ENCODE peak calls at places on chromosomes 1 and 21, in four cellular contexts. N is CD8-positive, alpha-beta memory T cell; W is brain microvascular endothelial cell; U is prostate gland. O is an unnamed sample.

GRCh38 chr1:43530483-43531452 is at the start of gene PTPRF:
- DNase-seq in W (no peak), U (peak; percentile 77), N (peak; percentile 16), O (no peak)

GRCh38 chr1:65079941-65080340 is 68.1 kb upstream of the AK4 start:
- DNase-seq in N (no peak), W (peak; percentile 55), U (no peak), O (peak; percentile 41)

GRCh38 chr1:70438529-70438928 is 27.5 kb downstream of the CTH start:
- DNase-seq in W (no peak), N (no peak), U (no peak), O (no peak)

GRCh38 chr1:209416009-209416408 is 167.5 kb upstream of the CAMK1G start:
- DNase-seq in N (no peak), U (peak; percentile 89), W (no peak), O (peak; percentile 33)

GRCh38 chr1:67761730-67762129 is 71.5 kb downstream of the GNG12 start:
- DNase-seq in U (no peak), N (no peak), W (no peak), O (no peak)

GRCh38 chr1:95013948-95014574 is 58.7 kb downstream of the ALG14 start:
- DNase-seq in U (no peak), N (no peak), W (no peak), O (no peak)

GRCh38 chr1:245855846-245856730 is 651.0 kb downstream of the SMYD3 start:
- DNase-seq in W (no peak), N (no peak), U (no peak), O (no peak)

GRCh38 chr1:21001042-21001441 is 175.7 kb downstream of the EIF4G3 start:
- DNase-seq in U (no peak), W (no peak), N (no peak), O (no peak)

GRCh38 chr1:6692956-6693355 is 8.7 kb downstream of the DNAJC11 start:
- DNase-seq in N (no peak), U (no peak), W (no peak), O (no peak)

GRCh38 chr1:244065063-244065788 is 14.1 kb downstream of the ZBTB18 start:
- DNase-seq in U (no peak), N (no peak), W (no peak), O (no peak)

GRCh38 chr1:18021242-18021641 is 86.4 kb upstream of the IGSF21 start:
- DNase-seq in N (no peak), W (no peak), U (no peak), O (no peak)

GRCh38 chr1:228472655-228473054 is 14.5 kb upstream of the RNF187 start:
- DNase-seq in U (no peak), W (peak; percentile 31), N (no peak), O (peak; percentile 52)

GRCh38 chr1:201153474-201154388 is 543 bp downstream of the TMEM9 start:
- DNase-seq in N (no peak), U (no peak), W (no peak), O (no peak)

GRCh38 chr1:30976143-30976542 is 67.6 kb upstream of the SDC3 start:
- DNase-seq in N (no peak), W (no peak), U (no peak), O (peak; percentile 25)

GRCh38 chr1:119008483-119009299 is 20.5 kb upstream of the TBX15 start:
- DNase-seq in W (peak; percentile 85), U (no peak), N (no peak), O (peak; percentile 77)

GRCh38 chr1:157400766-157401165 is 151.5 kb downstream of the FCRL5 start:
- DNase-seq in N (no peak), U (no peak), W (no peak), O (no peak)

GRCh38 chr1:227886503-227886961 is 61.2 kb downstream of the WNT9A start:
- DNase-seq in N (no peak), U (peak; percentile 3), W (no peak), O (no peak)

GRCh38 chr1:35449334-35450008 is 107.7 kb downstream of the KIAA0319L start:
- DNase-seq in U (no peak), W (peak; percentile 95), N (no peak), O (peak; percentile 89)

GRCh38 chr1:20555025-20555757 is 2.8 kb downstream of the FAM43B start:
- DNase-seq in W (no peak), N (no peak), U (no peak), O (peak; percentile 16)

GRCh38 chr1:7120863-7121621 is 335.8 kb downstream of the CAMTA1 start:
- DNase-seq in U (no peak), N (no peak), W (no peak), O (peak; percentile 56)

GRCh38 chr1:175129182-175129581 is 61.5 kb downstream of the TNN start:
- DNase-seq in N (no peak), W (no peak), U (no peak), O (no peak)

GRCh38 chr1:168320805-168321577 is 40.3 kb downstream of the TBX19 start:
- DNase-seq in U (no peak), W (peak; percentile 87), N (no peak), O (peak; percentile 87)

GRCh38 chr1:45395582-45395981 is 55.3 kb upstream of the MUTYH start:
- DNase-seq in N (no peak), W (no peak), U (no peak), O (no peak)

GRCh38 chr1:58310881-58311280 is 235.6 kb downstream of the OMA1 start:
- DNase-seq in N (no peak), U (no peak), W (no peak), O (no peak)

GRCh38 chr1:27379564-27380132 is 3.5 kb downstream of the CD164L2 start:
- DNase-seq in N (no peak), U (peak; percentile 52), W (no peak), O (no peak)

GRCh38 chr1:155645024-155645423 is 35.0 kb downstream of the MSTO1 start:
- DNase-seq in W (no peak), U (no peak), N (no peak), O (no peak)

GRCh38 chr1:226125097-226125630 is 61.4 kb downstream of the ACBD3 start:
- DNase-seq in W (peak; percentile 69), U (peak; percentile 88), N (peak; percentile 74), O (peak; percentile 82)

GRCh38 chr1:53582211-53583020 is 123.2 kb downstream of the DMRTB1 start:
- DNase-seq in U (no peak), W (no peak), N (peak; percentile 70), O (no peak)

GRCh38 chr1:20080441-20081330 is 10.7 kb downstream of the PLA2G5 start:
- DNase-seq in U (no peak), W (no peak), N (no peak), O (no peak)

GRCh38 chr1:230643887-230644286 is 1.6 kb downstream of the COG2 start:
- DNase-seq in N (no peak), W (peak; percentile 57), U (no peak), O (peak; percentile 5)
- H3K4me3 ChIP-seq in N (peak overlapping the region; percentile 78), W (no peak overlapping the region), U (no peak overlapping the region), O (no peak overlapping the region)

GRCh38 chr21:43829161-43829560 is 35.9 kb upstream of the AGPAT3 start:
- DNase-seq in W (no peak), N (no peak), U (no peak), O (no peak)

GRCh38 chr21:43825936-43826622 is 36.7 kb downstream of the RRP1 start:
- DNase-seq in N (no peak), W (no peak), U (peak; percentile 41), O (no peak)

GRCh38 chr21:43826623-43826974 is 37.2 kb downstream of the RRP1 start:
- DNase-seq in U (no peak), W (no peak), N (no peak), O (no peak)

GRCh38 chr21:43825610-43825935 is 36.2 kb downstream of the RRP1 start:
- DNase-seq in U (no peak), N (no peak), W (no peak), O (no peak)

DNA sequence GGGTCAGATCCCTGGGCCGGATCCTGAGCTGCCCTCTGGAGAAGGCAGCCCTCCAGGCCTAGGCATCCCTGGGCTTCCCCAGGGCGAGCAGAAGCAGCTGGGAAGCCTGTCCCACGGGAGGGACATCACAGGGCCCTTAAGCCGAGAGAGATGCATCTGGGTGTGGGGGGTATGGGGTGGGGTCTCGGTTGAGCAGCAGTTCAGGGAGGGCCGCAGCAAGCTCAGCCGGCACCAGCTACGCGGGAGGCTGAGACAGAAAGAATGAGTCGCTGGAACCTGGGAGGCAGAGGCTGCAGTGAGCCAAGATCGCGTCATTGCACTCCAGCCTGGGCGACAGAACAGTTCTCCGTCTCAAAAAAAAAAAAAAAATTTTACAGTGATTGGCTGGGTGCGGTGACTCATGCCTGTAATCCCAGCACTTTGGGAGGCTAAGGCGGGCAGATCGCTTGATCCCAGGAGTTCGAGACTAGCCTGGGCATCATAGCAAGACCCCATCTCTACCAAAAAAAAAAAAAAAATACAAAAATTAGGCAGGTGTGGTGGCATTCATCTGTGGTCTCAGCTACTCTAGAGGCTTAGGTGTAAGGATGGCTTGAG is 37.7 kb downstream of the RRP1 start:
- DNase-seq in U (no peak), W (peak; percentile 78), N (no peak), O (peak; percentile 69)
- H3K4me3 ChIP-seq in U (no peak overlapping the region), W (no peak overlapping the region), N (no peak overlapping the region), O (no peak overlapping the region)

GRCh38 chr1:15386128-15386824 is 23.4 kb upstream of the EFHD2 start:
- DNase-seq in U (no peak), W (no peak), N (no peak), O (no peak)

GRCh38 chr1:15385420-15385819 is 24.3 kb upstream of the EFHD2 start:
- DNase-seq in U (no peak), N (no peak), W (no peak), O (no peak)

GRCh38 chr1:15382601-15383518 is 26.8 kb upstream of the EFHD2 start:
- DNase-seq in U (no peak), N (no peak), W (no peak), O (no peak)

GRCh38 chr1:15383810-15384209 is 25.9 kb upstream of the EFHD2 start:
- DNase-seq in N (no peak), U (no peak), W (no peak), O (no peak)

GRCh38 chr1:15384301-15384901 is 25.3 kb upstream of the EFHD2 start:
- DNase-seq in U (no peak), W (no peak), N (no peak), O (peak; percentile 42)
- H3K4me3 ChIP-seq in U (no peak overlapping the region), W (no peak overlapping the region), N (no peak overlapping the region), O (no peak overlapping the region)

GRCh38 chr1:1359316-1359667 is 937 bp upstream of the MXRA8 start:
- DNase-seq in W (peak; percentile 52), U (no peak), N (no peak), O (peak; percentile 83)
- H3K4me3 ChIP-seq in W (peak overlapping the region; percentile 72), U (no peak overlapping the region), N (no peak overlapping the region), O (no peak overlapping the region)

GRCh38 chr1:220013497-220013896 is 32.8 kb downstream of the EPRS1 start:
- DNase-seq in U (no peak), W (no peak), N (no peak), O (peak; percentile 54)
- H3K4me3 ChIP-seq in U (no peak overlapping the region), W (no peak overlapping the region), N (no peak overlapping the region), O (no peak overlapping the region)

GRCh38 chr1:51878616-51879336 is at the start of gene NRDC:
- DNase-seq in U (peak; percentile 100), N (peak; percentile 99), W (peak; percentile 100), O (peak; percentile 100)

GRCh38 chr1:51878307-51878615 is 266 bp downstream of the NRDC start:
- DNase-seq in N (no peak), W (no peak), U (no peak), O (no peak)

GRCh38 chr1:51875291-51875772 is 3.2 kb downstream of the NRDC start:
- DNase-seq in U (no peak), N (no peak), W (no peak), O (no peak)

GRCh38 chr1:51877434-51878306 is 857 bp downstream of the NRDC start:
- DNase-seq in W (peak; percentile 22), U (peak; percentile 14), N (no peak), O (peak; percentile 46)

GRCh38 chr1:51875836-51876235 is 2.7 kb downstream of the NRDC start:
- DNase-seq in W (no peak), N (no peak), U (no peak), O (no peak)
- H3K4me3 ChIP-seq in W (no peak overlapping the region), N (no peak overlapping the region), U (no peak overlapping the region), O (no peak overlapping the region)

O was measured in astrocyte of the spinal cord.